ENCODE peak calls at places on chromosomes 13 and 19, in seven cellular contexts. Z is Panc1; B is naive B cell; Y is activated T-helper 9 cell treated with anti-CD3 and anti-CD28 coated beads, Interleukin-2, amount 50 U/mL, for 16 hours; L is T-helper 2 cell; T is coronary artery; P is T-helper 17 cell. R is an unnamed sample.

GRCh38 chr13:107866007-107866665 is 349.2 kb downstream of the LIG4 start:
- DNase-seq in Y (no peak), P (no peak), Z (no peak), L (no peak), T (no peak), B (no peak), R (peak; percentile 80)

GRCh38 chr19:6516659-6517291 is 14.1 kb upstream of the TNFSF9 start:
- DNase-seq in L (peak; percentile 76), Y (peak; percentile 86), B (peak; percentile 85), Z (no peak), P (peak; percentile 82), T (no peak), R (peak; percentile 94)

GRCh38 chr19:33905937-33906577 is 109.4 kb downstream of the KCTD15 start:
- DNase-seq in L (no peak), Y (no peak), B (peak; percentile 3), T (peak; percentile 79), Z (no peak), P (no peak), R (peak; percentile 82)

GRCh38 chr19:8615813-8616596 is 5.5 kb upstream of the ADAMTS10 start:
- DNase-seq in Z (no peak), B (no peak), P (peak; percentile 43), Y (no peak), L (peak; percentile 33), T (no peak), R (peak; percentile 75)

GRCh38 chr13:111171629-111172028 is 56.5 kb downstream of the ARHGEF7 start:
- DNase-seq in Y (no peak), L (no peak), Z (no peak), B (no peak), T (no peak), P (no peak), R (no peak)

GRCh38 chr19:13241321-13242104 is 91.3 kb downstream of the IER2 start:
- DNase-seq in P (no peak), L (no peak), B (no peak), T (no peak), Y (peak; percentile 25), Z (no peak), R (no peak)

GRCh38 chr19:1259873-1260748 is 9.0 kb upstream of the CIRBP start:
- DNase-seq in Z (no peak), B (peak; percentile 82), Y (no peak), L (peak; percentile 55), P (peak; percentile 50), T (peak; percentile 82), R (no peak)

GRCh38 chr13:112799394-112799793 is 109.6 kb downstream of the ATP11A start:
- DNase-seq in Z (no peak), B (no peak), T (no peak), P (no peak), L (no peak), Y (no peak), R (no peak)

GRCh38 chr19:46913852-46914430 is 53.1 kb downstream of the ARHGAP35 start:
- DNase-seq in P (no peak), B (no peak), Z (no peak), L (no peak), T (no peak), Y (no peak), R (no peak)

GRCh38 chr13:108987488-108987887 is 358.1 kb downstream of the MYO16 start:
- DNase-seq in P (no peak), Y (no peak), B (no peak), L (no peak), T (no peak), Z (no peak), R (no peak)

GRCh38 chr13:36904219-36904618 is 15.8 kb downstream of the SMAD9 start:
- DNase-seq in Y (no peak), T (no peak), P (no peak), L (no peak), B (no peak), Z (no peak), R (no peak)

GRCh38 chr19:7590256-7590655 is 5.4 kb upstream of the CAMSAP3 start:
- DNase-seq in Y (no peak), L (no peak), Z (no peak), T (no peak), P (no peak), B (no peak), R (peak; percentile 63)

R was measured in upper lobe of left lung.